ENCODE peak calls at places on chromosomes 2 and 18, in four cellular contexts. Q is tibial artery, B is lung, U is GM10248. J is an unnamed sample.

GRCh38 chr2:122543815-122544214 is 788.4 kb downstream of the TSN start:
- DNase-seq in U (no peak), Q (no peak), B (no peak), J (no peak)

GRCh38 chr2:26848336-26849055 is 564 bp downstream of the DPYSL5 start:
- DNase-seq in U (peak; percentile 40), B (no peak), Q (no peak), J (no peak)

GRCh38 chr2:17362956-17363355 is 155.3 kb downstream of the RAD51AP2 start:
- DNase-seq in Q (no peak), B (no peak), U (no peak), J (no peak)

GRCh38 chr2:30679416-30680088 is 127.7 kb downstream of the CAPN13 start:
- DNase-seq in Q (peak; percentile 54), U (no peak), B (peak; percentile 25), J (no peak)

GRCh38 chr18:62834715-62835114 is 119.4 kb downstream of the PHLPP1 start:
- DNase-seq in B (no peak), Q (no peak), U (no peak), J (no peak)

GRCh38 chr2:60806988-60807681 is 51.1 kb downstream of the PAPOLG start:
- DNase-seq in B (no peak), Q (no peak), U (peak; percentile 66), J (peak; percentile 27)

GRCh38 chr2:42513252-42513918 is 19.6 kb upstream of the KCNG3 start:
- DNase-seq in Q (no peak), U (peak; percentile 35), B (peak; percentile 32), J (peak; percentile 29)

GRCh38 chr18:59200787-59201186 is 19.2 kb upstream of the GRP start:
- DNase-seq in Q (no peak), B (no peak), U (no peak), J (no peak)

GRCh38 chr2:191637182-191638078 is 40.5 kb upstream of the NABP1 start:
- DNase-seq in Q (no peak), B (no peak), U (peak; percentile 32), J (no peak)

GRCh38 chr2:121748202-121748601 is 7.2 kb upstream of the TSN start:
- DNase-seq in B (no peak), U (no peak), Q (no peak), J (no peak)

GRCh38 chr2:159073256-159073655 is 104.8 kb downstream of the TANC1 start:
- DNase-seq in U (no peak), Q (no peak), B (no peak), J (no peak)

GRCh38 chr18:21315741-21316187 is 73.7 kb downstream of the GREB1L start:
- DNase-seq in U (no peak), B (no peak), Q (no peak), J (no peak)

GRCh38 chr2:20916604-20917286 is 93.8 kb upstream of the LDAH start:
- DNase-seq in U (no peak), Q (no peak), B (no peak), J (peak; percentile 32)

GRCh38 chr2:55718165-55719008 is 24.7 kb upstream of the PNPT1 start:
- DNase-seq in B (peak; percentile 56), U (peak; percentile 63), Q (no peak), J (peak; percentile 54)

GRCh38 chr2:112788653-112789052 is 4.4 kb upstream of the IL1A start:
- DNase-seq in B (no peak), Q (no peak), U (no peak), J (no peak)

GRCh38 chr2:205117125-205117524 is 565.2 kb upstream of the NRP2 start:
- DNase-seq in B (no peak), Q (no peak), U (no peak), J (no peak)